ENCODE peak calls at places on chromosome X, in nine cellular contexts. G, Q, S, O, C, E, A, Y and M are unnamed samples. For H3K36me3, the result is how much of the 10 kb centered on the place peaks cover.

GRCh38 chrX:154371771-154372300 is 2.6 kb downstream of the FLNA start:
- DNase-seq in G (no peak), Q (no peak), S (no peak), O (no peak), C (peak), E (no peak), A (no peak), Y (no peak), M (no peak)

GRCh38 chrX:103187953-103188475 is 26.9 kb upstream of the BEX4 start:
- DNase-seq in G (no peak), Q (no peak), S (no peak), O (no peak), C (no peak), E (no peak), A (no peak), Y (no peak), M (no peak)

GRCh38 chrX:95058815-95059214 is 1384.8 kb downstream of the FAM133A start:
- DNase-seq in G (no peak), Q (no peak), S (no peak), O (no peak), C (no peak), E (no peak), A (no peak), Y (no peak), M (no peak)

GRCh38 chrX:133922390-133922772 is 63.0 kb downstream of the GPC3 start:
- DNase-seq in G (no peak), Q (no peak), S (no peak), O (no peak), C (no peak), E (no peak), A (no peak), Y (no peak), M (no peak)

GRCh38 chrX:68647156-68647957 is at the start of gene STARD8:
- DNase-seq in G (no peak), Q (peak), S (no peak), O (peak), C (peak), E (peak), A (peak), Y (peak), M (peak)

GRCh38 chrX:155028749-155029360 is 2.2 kb downstream of the FUNDC2 start:
- DNase-seq in G (no peak), Q (no peak), S (peak), O (no peak), C (no peak), E (no peak), A (no peak), Y (no peak), M (peak)

GRCh38 chrX:24371391-24371972 is 11.0 kb downstream of the SUPT20HL1 start:
- DNase-seq in G (peak), Q (peak), S (peak), O (no peak), C (peak), E (no peak), A (peak), Y (peak), M (peak)

GRCh38 chrX:110003167-110004156 is 548 bp downstream of the TMEM164 start:
- DNase-seq in G (no peak), Q (peak), S (no peak), O (peak), C (no peak), E (no peak), A (peak), Y (peak), M (peak)

GRCh38 chrX:154732421-154733071 is 18.3 kb downstream of the GAB3 start:
- DNase-seq in G (no peak), Q (no peak), S (no peak), O (no peak), C (no peak), E (no peak), A (no peak), Y (no peak), M (peak)

GRCh38 chrX:134074151-134074550 is 88.8 kb upstream of the GPC3 start:
- DNase-seq in G (no peak), Q (no peak), S (no peak), O (no peak), C (no peak), E (no peak), A (no peak), Y (no peak), M (no peak)

GRCh38 chrX:131778269-131779218 is 234.7 kb downstream of the OR13H1 start:
- DNase-seq in G (no peak), Q (peak), S (peak), O (peak), C (no peak), E (no peak), A (peak), Y (no peak), M (no peak)

GRCh38 chrX:123487226-123487625 is 245.6 kb downstream of the THOC2 start:
- DNase-seq in G (no peak), Q (no peak), S (no peak), O (no peak), C (no peak), E (no peak), A (no peak), Y (no peak), M (no peak)

GRCh38 chrX:149462849-149463248 is 42.3 kb downstream of the IDS start:
- DNase-seq in G (no peak), Q (no peak), S (no peak), O (no peak), C (no peak), E (no peak), A (no peak), Y (no peak), M (peak)

GRCh38 chrX:112473654-112474053 is 206.1 kb downstream of the LHFPL1 start:
- DNase-seq in G (no peak), Q (no peak), S (no peak), O (no peak), C (no peak), E (no peak), A (no peak), Y (peak), M (no peak)

GRCh38 chrX:22134681-22135080 is 102.6 kb downstream of the PHEX start:
- DNase-seq in G (no peak), Q (peak), S (no peak), O (no peak), C (no peak), E (no peak), A (no peak), Y (no peak), M (peak)

GRCh38 chrX:151396827-151397740 is at the start of gene VMA21:
- DNase-seq in G (peak), Q (peak), S (peak), O (peak), C (peak), E (peak), A (peak), Y (peak), M (peak)

GRCh38 chrX:64792598-64793337 is 183.5 kb downstream of the ZC4H2 start:
- DNase-seq in G (no peak), Q (no peak), S (no peak), O (no peak), C (peak), E (no peak), A (no peak), Y (peak), M (no peak)

GRCh38 chrX:151697537-151697936 is 2.3 kb downstream of the PRRG3 start:
- DNase-seq in G (no peak), Q (no peak), S (no peak), O (no peak), C (no peak), E (no peak), A (no peak), Y (no peak), M (peak)

GRCh38 chrX:39730671-39731389 is 366.9 kb downstream of the BCOR start:
- DNase-seq in G (peak), Q (peak), S (peak), O (peak), C (peak), E (peak), A (peak), Y (peak), M (peak)

GRCh38 chrX:54640103-54640428 is 110.0 kb downstream of the GNL3L start:
- DNase-seq in G (no peak), Q (no peak), S (no peak), O (no peak), C (no peak), E (no peak), A (no peak), Y (no peak), M (no peak)
- TF ChIP-seq CTCF in G (peak), Q (no peak), S (no peak), O (no peak), C (no peak), E (no peak), A (no peak), Y (no peak), M (no peak)

GRCh38 chrX:1483843-1484637 is 31.3 kb upstream of the ASMTL start:
- DNase-seq in G (no peak), Q (no peak), S (no peak), O (no peak), C (no peak), E (no peak), A (no peak), Y (no peak), M (no peak)
- H3K36me3 ChIP-seq in G (under half), Q (under half), S (under half), O (under half), C (under half), E (under half), A (under half), Y (under half), M (under half)

GRCh38 chrX:137823257-137823656 is 257.3 kb downstream of the ZIC3 start:
- DNase-seq in G (no peak), Q (peak), S (no peak), O (no peak), C (no peak), E (no peak), A (no peak), Y (peak), M (no peak)
- TF ChIP-seq CTCF in G (no peak), Q (peak), S (no peak), O (peak), C (no peak), E (no peak), A (no peak), Y (no peak), M (no peak)

GRCh38 chrX:47170861-47171692 is 22.6 kb upstream of the UBA1 start:
- DNase-seq in G (no peak), Q (peak), S (no peak), O (no peak), C (no peak), E (no peak), A (peak), Y (no peak), M (no peak)

GRCh38 chrX:47168495-47169073 is 23.6 kb downstream of the RBM10 start:
- DNase-seq in G (no peak), Q (no peak), S (no peak), O (no peak), C (no peak), E (no peak), A (no peak), Y (no peak), M (no peak)

GRCh38 chrX:47171996-47172395 is 21.6 kb upstream of the UBA1 start:
- DNase-seq in G (no peak), Q (no peak), S (no peak), O (no peak), C (no peak), E (no peak), A (peak), Y (no peak), M (no peak)

GRCh38 chrX:47169726-47170515 is 23.7 kb upstream of the UBA1 start:
- DNase-seq in G (no peak), Q (peak), S (no peak), O (no peak), C (no peak), E (no peak), A (peak), Y (no peak), M (no peak)

GRCh38 chrX:47169273-47169672 is 24.3 kb downstream of the RBM10 start:
- DNase-seq in G (no peak), Q (peak), S (no peak), O (no peak), C (no peak), E (no peak), A (peak), Y (no peak), M (no peak)
- H3K36me3 ChIP-seq in G (under half), Q (under half), S (under half), O (under half), C (under half), E (under half), A (half or more), Y (under half), M (under half)

GRCh38 chrX:1477801-1478458 is 25.2 kb upstream of the ASMTL start:
- DNase-seq in G (no peak), Q (no peak), S (peak), O (no peak), C (no peak), E (no peak), A (no peak), Y (no peak), M (no peak)

GRCh38 chrX:1480082-1480785 is 27.5 kb upstream of the ASMTL start:
- DNase-seq in G (no peak), Q (no peak), S (no peak), O (no peak), C (no peak), E (no peak), A (no peak), Y (no peak), M (no peak)

GRCh38 chrX:1484638-1485019 is 31.9 kb upstream of the ASMTL start:
- DNase-seq in G (no peak), Q (no peak), S (no peak), O (no peak), C (no peak), E (no peak), A (no peak), Y (no peak), M (no peak)

GRCh38 chrX:1485033-1485432 is 32.3 kb upstream of the ASMTL start:
- DNase-seq in G (no peak), Q (no peak), S (no peak), O (no peak), C (no peak), E (no peak), A (no peak), Y (no peak), M (no peak)

DNA sequence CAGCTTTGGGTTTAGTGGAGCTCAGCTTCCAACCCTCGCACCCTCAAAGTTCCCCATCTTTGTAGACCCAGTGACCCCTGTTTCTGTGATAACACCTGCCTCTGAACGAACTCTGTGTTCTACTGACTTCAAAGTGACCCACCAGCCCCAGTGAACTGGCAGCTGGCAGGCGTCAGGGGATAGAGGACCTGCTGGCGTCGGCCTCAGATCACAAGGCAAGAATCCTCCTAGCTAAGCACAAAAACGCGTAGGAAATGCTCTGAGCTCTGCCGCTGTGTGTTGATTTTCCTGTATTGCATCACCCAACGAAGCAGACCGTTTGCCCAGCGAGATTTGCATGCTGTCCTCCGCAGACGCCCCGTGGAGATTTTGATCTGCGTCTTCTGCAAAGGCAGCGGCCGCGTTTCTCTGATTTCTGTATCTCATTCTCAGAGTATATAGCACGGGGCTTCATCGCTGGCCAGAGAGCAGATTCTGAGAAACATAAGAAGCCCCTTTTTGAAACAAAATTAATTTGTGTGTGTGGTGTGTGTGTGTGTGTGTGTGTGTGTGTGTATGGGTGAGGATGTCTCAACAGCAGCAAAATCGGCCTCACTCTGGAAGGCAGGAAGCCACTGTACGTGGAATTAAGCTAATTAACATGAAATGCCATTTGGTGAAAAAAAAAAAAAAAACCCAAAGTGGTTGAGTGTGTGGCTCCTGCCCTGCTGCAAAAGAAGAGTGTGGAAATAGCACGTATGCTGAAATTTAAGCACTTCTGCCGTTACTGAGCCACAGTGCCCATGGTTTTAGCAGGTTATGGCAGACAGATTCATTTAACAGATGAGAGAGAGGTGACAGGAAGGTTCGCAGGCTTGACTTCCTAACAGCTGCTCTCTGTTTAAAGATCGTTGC is 29.2 kb upstream of the ASMTL start:
- DNase-seq in G (peak), Q (no peak), S (peak), O (peak), C (peak), E (peak), A (peak), Y (peak), M (peak)
- TF ChIP-seq CTCF in G (no peak), Q (no peak), S (no peak), O (no peak), C (no peak), E (no peak), A (no peak), Y (no peak), M (no peak)

DNA sequence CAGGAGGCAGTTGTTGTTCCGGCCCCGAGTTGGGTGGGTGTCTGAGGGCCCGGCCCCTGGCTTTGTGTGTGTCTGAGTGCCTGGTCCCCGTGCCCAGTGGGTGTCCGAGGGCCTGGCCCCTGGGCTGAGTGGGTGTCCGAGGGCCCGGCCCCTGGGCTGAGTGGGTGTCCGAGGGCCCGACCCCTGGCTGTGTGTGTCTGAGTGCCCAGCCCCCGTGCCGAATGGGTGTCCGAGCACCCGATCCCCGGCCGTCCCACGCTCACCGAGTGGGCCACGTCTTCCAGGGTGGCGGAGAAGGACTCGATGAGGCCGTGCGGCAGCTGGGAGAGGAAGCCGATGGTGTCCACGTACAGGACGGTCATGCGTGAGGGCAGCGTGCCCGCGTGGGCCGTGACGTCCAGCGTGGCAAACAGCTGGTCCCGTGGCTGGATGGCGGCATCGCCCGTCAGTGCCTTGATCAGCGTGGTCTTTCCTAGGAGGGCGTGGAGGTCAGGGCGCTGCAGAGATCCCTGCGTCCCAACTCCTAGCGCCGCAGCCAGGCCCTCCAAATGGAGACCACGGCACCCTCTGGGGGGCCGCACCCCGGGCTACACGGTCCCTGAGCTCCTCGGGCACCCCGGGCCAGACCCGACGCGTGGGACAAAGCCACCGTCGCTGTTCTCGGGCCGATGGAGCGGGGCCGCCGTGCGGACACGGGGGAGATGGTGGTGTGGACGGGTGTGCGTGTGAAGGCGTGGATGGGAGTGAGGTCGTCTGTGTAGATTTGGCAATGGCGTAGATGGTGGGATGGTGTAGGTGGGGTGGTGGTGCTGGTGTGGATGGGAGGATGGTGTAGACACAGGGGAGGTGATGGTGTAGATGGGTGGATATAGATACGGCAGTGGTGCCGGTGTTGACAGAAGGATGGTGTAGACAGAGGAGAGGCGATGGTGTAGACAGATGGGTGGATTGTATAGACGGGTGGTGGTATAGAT is 7.2 kb downstream of the GTPBP6 start:
- DNase-seq in G (no peak), Q (no peak), S (no peak), O (peak), C (no peak), E (no peak), A (no peak), Y (no peak), M (no peak)
- H3K36me3 ChIP-seq in G (under half), Q (under half), S (under half), O (under half), C (under half), E (half or more), A (half or more), Y (under half), M (under half)

DNA sequence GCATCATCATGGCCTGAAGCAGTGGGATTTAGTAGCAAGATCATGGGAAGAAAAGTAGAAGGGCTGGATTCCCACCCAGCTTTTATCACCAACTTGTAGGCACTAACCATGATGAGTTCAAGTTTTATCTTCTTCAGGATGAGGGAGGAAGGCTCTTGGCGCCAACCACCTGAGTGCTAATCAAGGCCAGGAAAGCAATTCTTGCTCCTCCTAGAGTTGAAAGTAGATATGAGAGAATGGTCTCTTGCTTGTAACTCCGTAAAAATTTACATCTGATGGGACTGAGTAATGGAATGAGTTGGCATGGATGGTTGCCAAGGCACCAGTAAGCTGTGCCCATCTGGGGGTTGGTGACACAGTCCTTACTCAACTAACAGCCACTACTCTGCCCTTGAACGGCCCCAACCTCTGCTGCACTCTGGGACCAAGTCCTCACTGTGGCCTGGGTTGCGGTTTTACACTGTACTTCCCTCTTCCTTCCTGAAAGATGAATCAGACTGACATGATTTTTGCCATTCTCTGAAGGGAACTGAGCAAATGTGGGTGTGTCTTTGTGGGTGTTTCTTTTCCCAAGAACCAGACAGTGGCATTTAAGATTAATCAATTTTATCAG is 39.4 kb upstream of the NDP start:
- DNase-seq in G (peak), Q (no peak), S (no peak), O (peak), C (no peak), E (no peak), A (peak), Y (no peak), M (no peak)
- TF ChIP-seq CTCF in G (no peak), Q (peak), S (no peak), O (no peak), C (no peak), E (no peak), A (no peak), Y (no peak), M (no peak)

DNA sequence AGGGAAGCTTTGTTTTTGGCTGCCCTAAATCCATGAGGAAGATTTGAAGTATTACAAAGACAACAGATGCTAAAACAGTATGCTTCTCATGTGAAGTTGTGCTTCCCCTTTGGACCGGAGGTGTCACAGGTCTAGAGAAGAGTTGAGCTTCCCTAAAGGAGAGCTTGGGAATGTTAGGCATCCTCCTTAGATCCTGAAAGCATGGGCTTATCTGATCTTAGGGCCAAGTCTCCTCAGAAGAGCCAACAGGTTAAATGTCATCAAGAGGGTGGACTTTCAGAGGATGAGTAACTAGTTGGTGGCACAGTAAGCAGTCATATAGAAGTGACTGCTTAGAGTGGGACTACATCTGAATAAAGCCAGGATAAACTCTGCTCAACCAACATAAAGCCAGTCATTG is 205.4 kb downstream of the RPA4 start:
- DNase-seq in G (no peak), Q (no peak), S (no peak), O (no peak), C (no peak), E (no peak), A (no peak), Y (no peak), M (no peak)
- H3K36me3 ChIP-seq in G (under half), Q (under half), S (under half), O (under half), C (under half), E (under half), A (under half), Y (under half), M (under half)